ENCODE peak calls at places on chromosomes 11 and 22, in five cellular contexts. One of them, this sample, is unnamed.

GRCh38 chr11:134474070-134474860 is 62.2 kb upstream of the B3GAT1 start:
- DNase-seq in SK-N-SH: no peak
- DNase-seq in A549: no peak
- DNase-seq in K562: no peak
- DNase-seq in GM12878: no peak
- DNase-seq in this sample: no peak

GRCh38 chr22:48306785-48307570 is 1520.7 kb downstream of the BRD1 start:
- DNase-seq in SK-N-SH: no peak
- DNase-seq in K562: no peak
- DNase-seq in A549: no peak
- DNase-seq in GM12878: no peak
- DNase-seq in this sample: no peak

GRCh38 chr22:21098099-21098671 is 52.4 kb downstream of the LRRC74B start:
- DNase-seq in SK-N-SH: no peak
- DNase-seq in A549: peak
- DNase-seq in GM12878: no peak
- DNase-seq in K562: peak
- DNase-seq in this sample: no peak

GRCh38 chr22:24813861-24814770 is 8.1 kb downstream of the SGSM1 start:
- DNase-seq in GM12878: no peak
- DNase-seq in A549: no peak
- DNase-seq in SK-N-SH: no peak
- DNase-seq in K562: no peak
- DNase-seq in this sample: no peak

GRCh38 chr11:48081151-48082010 is 101.0 kb downstream of the PTPRJ start:
- DNase-seq in A549: no peak
- DNase-seq in GM12878: no peak
- DNase-seq in SK-N-SH: no peak
- DNase-seq in K562: no peak
- DNase-seq in this sample: peak

GRCh38 chr22:30196141-30196866 is 50.3 kb downstream of the LIF start:
- DNase-seq in GM12878: peak
- DNase-seq in SK-N-SH: no peak
- DNase-seq in K562: peak
- DNase-seq in A549: peak
- DNase-seq in this sample: peak

GRCh38 chr11:63549411-63549810 is 12.8 kb downstream of the PLAAT4 start:
- DNase-seq in K562: no peak
- DNase-seq in A549: no peak
- DNase-seq in GM12878: no peak
- DNase-seq in SK-N-SH: no peak
- DNase-seq in this sample: no peak

GRCh38 chr11:32429477-32429876 is 5.9 kb downstream of the WT1 start:
- DNase-seq in A549: no peak
- DNase-seq in SK-N-SH: peak
- DNase-seq in K562: no peak
- DNase-seq in GM12878: no peak
- DNase-seq in this sample: no peak

GRCh38 chr11:106920899-106921504 is 97.3 kb downstream of the GUCY1A2 start:
- DNase-seq in SK-N-SH: no peak
- DNase-seq in K562: no peak
- DNase-seq in GM12878: no peak
- DNase-seq in A549: no peak
- DNase-seq in this sample: no peak

GRCh38 chr22:43100223-43100622 is 10.3 kb upstream of the BIK start:
- DNase-seq in A549: no peak
- DNase-seq in K562: peak
- DNase-seq in SK-N-SH: no peak
- DNase-seq in GM12878: no peak
- DNase-seq in this sample: peak

GRCh38 chr11:33935005-33935404 is 43.1 kb upstream of the LMO2 start:
- DNase-seq in K562: no peak
- DNase-seq in SK-N-SH: no peak
- DNase-seq in A549: no peak
- DNase-seq in GM12878: no peak
- DNase-seq in this sample: no peak

GRCh38 chr22:49350441-49351121 is 477.1 kb downstream of the BRD1 start:
- DNase-seq in SK-N-SH: no peak
- DNase-seq in K562: no peak
- DNase-seq in GM12878: no peak
- DNase-seq in A549: no peak
- DNase-seq in this sample: no peak

GRCh38 chr22:43128928-43129424 is 14.2 kb downstream of the MCAT start:
- DNase-seq in K562: peak
- DNase-seq in A549: no peak
- DNase-seq in SK-N-SH: no peak
- DNase-seq in GM12878: no peak
- DNase-seq in this sample: no peak

GRCh38 chr22:42962295-42963230 is 52.4 kb downstream of the PACSIN2 start:
- DNase-seq in SK-N-SH: no peak
- DNase-seq in A549: peak
- DNase-seq in K562: peak
- DNase-seq in GM12878: no peak
- DNase-seq in this sample: peak

GRCh38 chr11:14414470-14415461 is 55.8 kb upstream of the RRAS2 start:
- DNase-seq in GM12878: peak
- DNase-seq in SK-N-SH: no peak
- DNase-seq in K562: peak
- DNase-seq in A549: no peak
- DNase-seq in this sample: peak

GRCh38 chr11:92628401-92629292 is 340.8 kb upstream of the MTNR1B start:
- DNase-seq in GM12878: no peak
- DNase-seq in SK-N-SH: no peak
- DNase-seq in A549: no peak
- DNase-seq in K562: no peak
- DNase-seq in this sample: peak

GRCh38 chr11:114131366-114131963 is 72.0 kb downstream of the ZBTB16 start:
- DNase-seq in GM12878: no peak
- DNase-seq in SK-N-SH: no peak
- DNase-seq in K562: no peak
- DNase-seq in A549: no peak
- DNase-seq in this sample: no peak

GRCh38 chr22:22137891-22138290 is 106.7 kb upstream of the VPREB1 start:
- DNase-seq in A549: no peak
- DNase-seq in GM12878: no peak
- DNase-seq in K562: no peak
- DNase-seq in SK-N-SH: no peak
- DNase-seq in this sample: no peak

GRCh38 chr11:55357560-55358184 is 10.1 kb upstream of the OR4A15 start:
- DNase-seq in K562: peak
- DNase-seq in A549: peak
- DNase-seq in GM12878: no peak
- DNase-seq in SK-N-SH: no peak
- DNase-seq in this sample: no peak

GRCh38 chr11:30120045-30120589 is 103.3 kb upstream of the KCNA4 start:
- DNase-seq in A549: no peak
- DNase-seq in SK-N-SH: no peak
- DNase-seq in GM12878: no peak
- DNase-seq in K562: no peak
- DNase-seq in this sample: no peak

GRCh38 chr22:44449061-44449682 is 48.9 kb downstream of the RTL6 start:
- DNase-seq in SK-N-SH: no peak
- DNase-seq in GM12878: no peak
- DNase-seq in K562: peak
- DNase-seq in A549: peak
- DNase-seq in this sample: peak

GRCh38 chr11:99693941-99694492 is 673.3 kb downstream of the CNTN5 start:
- DNase-seq in GM12878: no peak
- DNase-seq in K562: no peak
- DNase-seq in A549: peak
- DNase-seq in SK-N-SH: no peak
- DNase-seq in this sample: peak

GRCh38 chr11:118715837-118716260 is 36.4 kb upstream of the TREH start:
- DNase-seq in SK-N-SH: no peak
- DNase-seq in K562: peak
- DNase-seq in A549: no peak
- DNase-seq in GM12878: no peak
- DNase-seq in this sample: no peak

GRCh38 chr11:67295846-67296245 is 6.7 kb downstream of the ANKRD13D start:
- DNase-seq in GM12878: no peak
- DNase-seq in K562: no peak
- DNase-seq in A549: no peak
- DNase-seq in SK-N-SH: no peak
- DNase-seq in this sample: no peak

GRCh38 chr11:1619449-1619848 is 2.5 kb downstream of the KRTAP5-4 start:
- DNase-seq in GM12878: no peak
- DNase-seq in A549: no peak
- DNase-seq in SK-N-SH: no peak
- DNase-seq in K562: peak
- DNase-seq in this sample: peak

GRCh38 chr22:44086759-44087158 is 62.7 kb downstream of the PARVB start:
- DNase-seq in GM12878: no peak
- DNase-seq in A549: no peak
- DNase-seq in SK-N-SH: no peak
- DNase-seq in K562: no peak
- DNase-seq in this sample: no peak

GRCh38 chr22:27170491-27170890 is 513.1 kb downstream of the MIAT start:
- DNase-seq in A549: peak
- DNase-seq in GM12878: no peak
- DNase-seq in SK-N-SH: no peak
- DNase-seq in K562: no peak
- DNase-seq in this sample: peak

GRCh38 chr11:95895815-95896214 is 28.1 kb downstream of the MTMR2 start:
- DNase-seq in GM12878: no peak
- DNase-seq in SK-N-SH: no peak
- DNase-seq in A549: no peak
- DNase-seq in K562: peak
- DNase-seq in this sample: no peak

GRCh38 chr22:23394525-23395326 is 185.4 kb downstream of the IGLL1 start:
- DNase-seq in GM12878: no peak
- DNase-seq in A549: no peak
- DNase-seq in K562: no peak
- DNase-seq in SK-N-SH: no peak
- DNase-seq in this sample: no peak

GRCh38 chr11:128956401-128957203 is 13.9 kb upstream of the TP53AIP1 start:
- DNase-seq in SK-N-SH: peak
- DNase-seq in A549: peak
- DNase-seq in GM12878: peak
- DNase-seq in K562: peak
- DNase-seq in this sample: peak

GRCh38 chr11:7577883-7578242 is 64.1 kb downstream of the PPFIBP2 start:
- DNase-seq in K562: peak
- DNase-seq in SK-N-SH: peak
- DNase-seq in GM12878: no peak
- DNase-seq in A549: no peak
- DNase-seq in this sample: peak

GRCh38 chr11:47340980-47341775 is 11.3 kb downstream of the MYBPC3 start:
- DNase-seq in K562: no peak
- DNase-seq in A549: no peak
- DNase-seq in GM12878: no peak
- DNase-seq in SK-N-SH: no peak
- DNase-seq in this sample: no peak

GRCh38 chr11:123300874-123301695 is 106.0 kb upstream of the CLMP start:
- DNase-seq in SK-N-SH: no peak
- DNase-seq in K562: peak
- DNase-seq in GM12878: peak
- DNase-seq in A549: peak
- DNase-seq in this sample: peak

GRCh38 chr11:32893947-32894827 is 1.6 kb downstream of the QSER1 start:
- DNase-seq in GM12878: peak
- DNase-seq in A549: peak
- DNase-seq in K562: peak
- DNase-seq in SK-N-SH: peak
- DNase-seq in this sample: peak

GRCh38 chr11:111944139-111944538 is 7.0 kb downstream of the DIXDC1 start:
- DNase-seq in GM12878: no peak
- DNase-seq in K562: no peak
- DNase-seq in A549: peak
- DNase-seq in SK-N-SH: no peak
- DNase-seq in this sample: peak

GRCh38 chr22:39748877-39749276 is 144.7 kb downstream of the ENTHD1 start:
- DNase-seq in A549: no peak
- DNase-seq in GM12878: no peak
- DNase-seq in SK-N-SH: no peak
- DNase-seq in K562: no peak
- DNase-seq in this sample: peak

GRCh38 chr22:24144471-24145115 is 36.7 kb upstream of the SUSD2 start:
- DNase-seq in A549: no peak
- DNase-seq in K562: no peak
- DNase-seq in SK-N-SH: no peak
- DNase-seq in GM12878: no peak
- DNase-seq in this sample: no peak

GRCh38 chr11:113162590-113162961 is 151.8 kb upstream of the TTC12 start:
- DNase-seq in K562: peak
- DNase-seq in A549: no peak
- DNase-seq in SK-N-SH: no peak
- DNase-seq in GM12878: no peak
- DNase-seq in this sample: no peak

GRCh38 chr11:6319879-6320410 is 356 bp downstream of the CAVIN3 start:
- DNase-seq in A549: peak
- DNase-seq in K562: peak
- DNase-seq in GM12878: no peak
- DNase-seq in SK-N-SH: peak
- DNase-seq in this sample: peak
- TF ChIP-seq RCOR1 in A549: no peak
- TF ChIP-seq RCOR1 in K562: no peak
- TF ChIP-seq RCOR1 in GM12878: no peak
- TF ChIP-seq RCOR1 in SK-N-SH: no peak
- TF ChIP-seq RCOR1 in this sample: no peak

GRCh38 chr11:27237641-27238040 is 125.4 kb downstream of the CCDC34 start:
- DNase-seq in GM12878: no peak
- DNase-seq in SK-N-SH: no peak
- DNase-seq in A549: no peak
- DNase-seq in K562: no peak
- DNase-seq in this sample: no peak
- TF ChIP-seq RCOR1 in GM12878: no peak
- TF ChIP-seq RCOR1 in SK-N-SH: no peak
- TF ChIP-seq RCOR1 in A549: no peak
- TF ChIP-seq RCOR1 in K562: no peak
- TF ChIP-seq RCOR1 in this sample: no peak

DNA sequence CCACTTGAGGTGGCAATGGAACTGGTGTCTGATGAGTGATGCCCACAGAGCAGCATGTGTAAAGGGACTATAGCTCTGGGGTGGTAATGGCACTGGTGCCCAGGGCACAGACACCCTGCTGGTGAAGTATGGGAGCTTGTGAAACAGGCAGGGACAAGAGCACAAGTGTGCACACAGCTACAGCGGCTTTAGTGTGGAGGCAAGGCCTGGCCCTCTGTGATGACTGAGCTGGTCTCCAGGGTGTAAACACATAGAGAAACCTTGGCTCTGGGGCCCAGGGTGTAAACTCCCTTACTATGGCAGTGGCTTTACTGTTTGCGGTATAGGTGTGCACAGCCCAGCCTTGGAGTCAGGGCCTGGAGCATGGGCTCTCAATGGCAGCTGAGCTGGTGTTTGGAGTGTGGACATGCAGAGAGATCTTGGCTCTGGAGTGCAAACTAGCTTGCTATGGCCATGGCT is 46.3 kb downstream of the BIRC2 start:
- DNase-seq in A549: no peak
- DNase-seq in SK-N-SH: no peak
- DNase-seq in K562: no peak
- DNase-seq in GM12878: no peak
- DNase-seq in this sample: no peak
- TF ChIP-seq RCOR1 in A549: no peak
- TF ChIP-seq RCOR1 in SK-N-SH: no peak
- TF ChIP-seq RCOR1 in K562: no peak
- TF ChIP-seq RCOR1 in GM12878: no peak
- TF ChIP-seq RCOR1 in this sample: no peak

GRCh38 chr11:35163209-35163608 is 24.2 kb downstream of the CD44 start:
- DNase-seq in GM12878: no peak
- DNase-seq in A549: peak
- DNase-seq in K562: no peak
- DNase-seq in SK-N-SH: no peak
- DNase-seq in this sample: no peak
- TF ChIP-seq RCOR1 in GM12878: no peak
- TF ChIP-seq RCOR1 in A549: no peak
- TF ChIP-seq RCOR1 in K562: no peak
- TF ChIP-seq RCOR1 in SK-N-SH: no peak
- TF ChIP-seq RCOR1 in this sample: no peak